ENCODE peak calls at places on chromosomes 11 and 22, in five cellular contexts. C is trophoblast cell, Z is H1, Q is neuronal stem cell, E is H9. B is an unnamed sample.

GRCh38 chr11:72067266-72067665 is 13.1 kb downstream of the NUMA1 start:
- DNase-seq in E (no peak), Q (no peak), C (no peak), Z (no peak), B (no peak)

GRCh38 chr11:69904331-69905201 is 85.3 kb upstream of the FGF3 start:
- DNase-seq in Q (no peak), C (no peak), E (no peak), Z (no peak), B (no peak)

GRCh38 chr11:47590026-47590861 is 3.8 kb downstream of the FAM180B start:
- DNase-seq in C (no peak), Q (no peak), E (peak), Z (peak), B (no peak)

GRCh38 chr11:83448686-83449085 is 162.5 kb upstream of the CCDC90B start:
- DNase-seq in C (peak), Z (no peak), Q (no peak), E (no peak), B (no peak)

GRCh38 chr22:25903294-25903693 is 161.3 kb downstream of the MYO18B start:
- DNase-seq in C (no peak), Q (peak), Z (peak), E (peak), B (no peak)

GRCh38 chr22:31945478-31945815 is 1.1 kb downstream of the YWHAH start:
- DNase-seq in Z (no peak), Q (no peak), E (no peak), C (no peak), B (no peak)

GRCh38 chr11:60951909-60952741 is at the start of gene SLC15A3:
- DNase-seq in E (peak), Q (no peak), C (peak), Z (peak), B (peak)

GRCh38 chr11:76653674-76654309 is 16.8 kb downstream of the LRRC32 start:
- DNase-seq in C (no peak), E (peak), Z (no peak), Q (no peak), B (peak)

GRCh38 chr11:61955031-61955415 is 4.9 kb downstream of the BEST1 start:
- DNase-seq in Z (no peak), Q (peak), E (peak), C (peak), B (peak)

GRCh38 chr11:18696638-18697225 is 1.8 kb upstream of the TMEM86A start:
- DNase-seq in E (no peak), Q (no peak), Z (no peak), C (no peak), B (peak)

GRCh38 chr11:69215784-69216415 is 60.2 kb downstream of the SMIM38 start:
- DNase-seq in E (peak), Z (no peak), C (no peak), Q (no peak), B (peak)

GRCh38 chr11:240315-240714 is 3.5 kb downstream of the PSMD13 start:
- DNase-seq in Q (no peak), E (no peak), Z (no peak), C (no peak), B (no peak)

GRCh38 chr11:121039971-121040613 is 16.2 kb downstream of the TBCEL start:
- DNase-seq in C (no peak), Z (no peak), Q (no peak), E (no peak), B (no peak)

GRCh38 chr11:47189100-47189834 is 3.0 kb upstream of the PACSIN3 start:
- DNase-seq in Z (no peak), E (no peak), C (peak), Q (no peak), B (peak)

GRCh38 chr22:19896665-19897355 is 42.1 kb upstream of the GNB1L start:
- DNase-seq in C (no peak), Z (no peak), E (no peak), Q (no peak), B (no peak)

GRCh38 chr22:24140357-24140756 is 40.9 kb upstream of the SUSD2 start:
- DNase-seq in C (no peak), E (no peak), Q (no peak), Z (no peak), B (peak)

GRCh38 chr22:24141586-24141985 is 39.7 kb upstream of the SUSD2 start:
- DNase-seq in Q (no peak), E (no peak), Z (no peak), C (no peak), B (peak)

GRCh38 chr22:24144056-24144455 is 37.2 kb upstream of the SUSD2 start:
- DNase-seq in Q (no peak), E (no peak), C (no peak), Z (no peak), B (no peak)

GRCh38 chr22:24142831-24143230 is 38.5 kb upstream of the SUSD2 start:
- DNase-seq in E (no peak), Q (no peak), C (no peak), Z (no peak), B (no peak)

GRCh38 chr22:24142241-24142640 is 39.0 kb upstream of the SUSD2 start:
- DNase-seq in E (no peak), Z (no peak), Q (no peak), C (peak), B (no peak)
- H3K4ac ChIP-seq in E (no peak), Z (no peak), Q (no peak), C (no peak), B (peak)

GRCh38 chr11:45079943-45080719 is 66.3 kb upstream of the PRDM11 start:
- DNase-seq in Z (no peak), Q (no peak), E (no peak), C (no peak), B (no peak)
- H3K4ac ChIP-seq in Z (no peak), Q (peak), E (no peak), C (no peak), B (no peak)

DNA sequence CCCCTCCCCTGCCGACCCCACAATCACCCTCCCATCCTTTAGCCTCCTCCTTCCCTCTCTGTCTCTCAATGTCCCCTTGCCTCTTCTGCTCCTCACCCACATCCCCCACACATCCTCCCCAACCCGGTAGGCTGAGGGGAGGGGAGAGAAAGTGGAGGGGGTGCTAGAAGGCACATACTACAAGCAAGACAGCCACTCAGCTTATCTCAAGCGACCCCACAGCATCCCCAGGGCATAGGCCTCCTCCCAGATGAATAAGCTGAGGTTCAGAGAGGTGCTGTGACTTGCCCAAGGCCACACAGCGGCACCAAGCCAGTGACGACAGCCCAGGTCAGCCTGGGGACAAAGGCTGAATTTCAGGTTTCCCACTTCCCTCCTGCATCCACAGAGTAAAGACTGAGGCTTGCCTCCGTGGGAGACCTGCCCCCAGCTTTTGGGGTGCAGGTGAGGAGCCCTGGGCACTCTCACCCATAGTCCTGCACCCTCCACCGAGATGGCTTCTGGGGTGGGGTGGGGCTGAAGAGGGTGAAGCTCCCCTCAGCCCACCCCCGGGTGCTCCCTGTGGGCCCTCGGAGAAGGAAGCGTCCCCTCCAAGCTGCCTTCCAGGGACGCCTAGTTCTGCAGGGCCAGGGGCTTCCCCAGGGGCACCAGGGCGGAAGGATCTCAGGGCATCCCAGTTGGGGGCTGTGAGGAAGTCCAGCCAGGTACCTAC is 511 bp downstream of the RAC2 start:
- DNase-seq in E (no peak), C (no peak), Z (no peak), Q (no peak), B (no peak)
- H3K4ac ChIP-seq in E (no peak), C (no peak), Z (no peak), Q (no peak), B (peak)

GRCh38 chr22:41828516-41828915 is 4.4 kb upstream of the SREBF2 start:
- DNase-seq in C (no peak), E (no peak), Q (no peak), Z (no peak), B (no peak)

GRCh38 chr22:41831383-41831782 is 1.5 kb upstream of the SREBF2 start:
- DNase-seq in Q (no peak), C (peak), E (no peak), Z (no peak), B (no peak)

GRCh38 chr22:41831828-41832552 is 915 bp upstream of the SREBF2 start:
- DNase-seq in E (no peak), Q (peak), Z (no peak), C (no peak), B (peak)

GRCh38 chr22:41827671-41828070 is 5.2 kb upstream of the SREBF2 start:
- DNase-seq in C (no peak), E (no peak), Q (no peak), Z (no peak), B (no peak)

GRCh38 chr22:41830174-41830573 is 2.7 kb upstream of the SREBF2 start:
- DNase-seq in C (no peak), E (peak), Z (no peak), Q (no peak), B (no peak)
- H3K4ac ChIP-seq in C (no peak), E (no peak), Z (peak), Q (no peak), B (peak)

DNA sequence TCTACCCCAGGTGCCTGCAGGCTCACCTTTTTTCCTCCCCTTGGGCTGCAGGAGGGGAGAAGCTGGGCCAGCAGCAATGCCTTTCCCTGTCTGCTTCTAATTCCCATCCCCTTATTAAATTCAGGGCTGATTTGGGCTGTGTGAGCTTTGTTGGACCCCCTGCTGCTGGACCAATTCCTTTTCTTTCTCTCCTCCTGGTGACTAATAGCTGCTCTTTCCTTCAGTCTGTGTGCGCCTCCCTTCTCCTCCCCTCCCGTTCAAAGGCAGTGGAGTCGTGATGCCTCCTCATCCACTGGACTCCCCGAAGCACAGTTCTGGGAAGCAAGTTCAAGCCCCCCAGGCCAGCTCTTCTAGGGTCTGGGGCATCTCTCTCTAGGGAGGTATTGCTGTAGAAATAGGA is 567.9 kb upstream of the CADM1 start:
- DNase-seq in C (no peak), Q (peak), E (peak), Z (no peak), B (no peak)
- H3K4ac ChIP-seq in C (peak), Q (no peak), E (no peak), Z (no peak), B (no peak)

GRCh38 chr22:37304595-37305343 is 22.5 kb downstream of the CYTH4 start:
- DNase-seq in E (no peak), C (no peak), Q (no peak), Z (no peak), B (peak)

GRCh38 chr22:37303821-37304274 is 21.5 kb downstream of the CYTH4 start:
- DNase-seq in C (peak), Q (no peak), E (no peak), Z (no peak), B (peak)

GRCh38 chr22:37308385-37309200 is 26.3 kb downstream of the CYTH4 start:
- DNase-seq in C (no peak), E (no peak), Z (no peak), Q (no peak), B (no peak)

GRCh38 chr22:37305873-37306272 is 23.6 kb downstream of the CYTH4 start:
- DNase-seq in Z (no peak), Q (no peak), E (no peak), C (no peak), B (no peak)

DNA sequence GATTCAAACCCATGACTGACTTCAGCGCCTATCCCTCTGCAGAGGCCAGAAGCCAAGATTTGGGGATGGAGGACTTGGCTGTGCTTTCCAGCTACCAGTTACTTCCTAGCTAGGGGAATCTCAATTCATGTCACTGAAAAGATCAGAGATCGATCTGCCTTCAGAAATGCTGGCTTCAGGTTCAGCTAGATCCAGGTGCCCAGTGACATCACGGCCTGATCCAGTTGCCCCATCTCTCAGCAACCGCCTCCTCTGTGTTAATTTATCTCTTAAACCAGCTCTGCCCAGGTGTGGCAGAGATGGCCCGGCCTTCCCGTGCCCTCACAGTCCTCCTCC is 24.2 kb downstream of the CYTH4 start:
- DNase-seq in Q (no peak), E (no peak), Z (no peak), C (no peak), B (no peak)
- H3K4ac ChIP-seq in Q (no peak), E (no peak), Z (peak), C (no peak), B (peak)

DNA sequence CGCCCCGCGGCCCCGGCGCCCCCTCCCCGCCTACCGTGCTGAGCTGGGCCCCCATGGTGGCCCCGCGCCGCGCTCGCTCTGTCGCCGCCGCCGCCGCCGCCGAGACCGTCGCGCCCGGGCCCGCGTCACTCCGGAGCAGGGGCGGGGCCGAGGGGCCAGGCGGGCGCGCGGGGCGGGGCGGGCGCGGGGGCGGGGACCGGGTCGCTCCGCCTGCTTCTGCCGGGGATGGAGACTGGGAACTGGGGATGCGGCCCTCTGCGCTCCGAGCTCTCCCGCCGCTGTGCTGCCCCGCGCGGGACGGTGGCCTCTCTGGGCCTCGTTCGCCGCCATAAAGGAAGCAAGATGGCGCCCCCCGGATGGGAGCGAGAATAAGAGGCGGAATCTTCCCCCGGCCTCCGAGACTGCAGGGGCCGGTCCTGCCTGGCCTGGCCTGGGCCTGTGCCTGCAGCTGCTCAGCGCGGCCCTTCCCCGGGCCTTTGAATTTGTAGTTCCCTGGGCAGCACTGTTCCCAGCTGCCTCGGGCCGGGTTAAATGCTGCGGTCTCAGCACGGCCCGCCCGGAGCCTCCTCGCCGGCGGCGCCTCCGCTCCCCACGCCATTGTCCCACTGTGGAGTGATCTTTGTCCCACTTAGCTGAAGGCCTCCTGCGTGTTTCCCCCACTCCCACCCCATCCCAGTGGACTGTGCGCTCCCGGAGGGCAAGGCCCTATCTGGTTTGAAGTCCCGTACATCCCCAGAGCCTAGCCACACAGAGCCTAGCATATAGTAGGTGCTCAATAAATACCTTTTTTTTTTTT is at the start of gene CYB5R3:
- DNase-seq in Z (peak), Q (peak), C (peak), E (peak), B (peak)
- H3K4ac ChIP-seq in Z (peak), Q (peak), C (peak), E (no peak), B (peak)

DNA sequence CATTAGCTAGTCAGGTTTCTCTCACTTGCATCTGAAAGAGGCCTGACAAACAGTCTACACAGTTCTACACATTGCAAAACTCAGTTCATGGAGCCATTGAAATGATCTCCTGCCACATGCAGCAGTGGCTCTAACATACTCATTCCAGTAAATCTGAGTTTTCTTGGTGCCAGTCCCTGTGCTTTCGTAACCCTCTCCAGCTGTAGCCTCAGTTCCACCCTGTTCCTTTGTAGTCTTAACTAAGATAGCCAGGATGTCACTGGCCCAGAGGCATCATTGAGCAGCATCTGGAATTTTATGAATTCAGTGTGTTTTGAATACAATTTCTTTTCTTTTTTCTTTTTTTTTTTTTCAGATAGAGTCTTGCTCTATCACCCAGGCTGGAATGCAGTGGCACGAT is 37.4 kb upstream of the ZBED5 start:
- DNase-seq in C (peak), Q (no peak), E (no peak), Z (no peak), B (no peak)
- H3K4ac ChIP-seq in C (no peak), Q (no peak), E (no peak), Z (no peak), B (peak)

B was measured in IMR-90.